ENCODE peak calls at places on chromosomes 13 and 19, in ten cellular contexts. Q, H, S, I, E, F, G, O, J and Y are unnamed samples.

GRCh38 chr13:98221234-98221633 is 44.2 kb upstream of the RNF113B start:
- DNase-seq in Q (no peak), H (no peak), S (no peak), I (no peak), E (no peak), F (no peak), G (no peak), O (no peak), J (no peak), Y (no peak)

GRCh38 chr13:114142640-114143490 is 10.4 kb upstream of the RASA3 start:
- DNase-seq in Q (peak), H (no peak), S (no peak), I (no peak), E (peak), F (peak), G (peak), O (peak), J (peak), Y (peak)

GRCh38 chr19:45526143-45526542 is 18.9 kb downstream of the VASP start:
- DNase-seq in Q (peak), H (no peak), S (peak), I (no peak), E (no peak), F (peak), G (no peak), O (no peak), J (no peak), Y (peak)

GRCh38 chr19:52524086-52524485 is 3.4 kb upstream of the ZNF808 start:
- DNase-seq in Q (no peak), H (no peak), S (no peak), I (no peak), E (no peak), F (no peak), G (no peak), O (no peak), J (no peak), Y (no peak)

GRCh38 chr19:14002571-14003278 is 3.4 kb downstream of the RFX1 start:
- DNase-seq in Q (no peak), H (no peak), S (no peak), I (no peak), E (no peak), F (no peak), G (peak), O (no peak), J (no peak), Y (peak)

GRCh38 chr19:13181747-13182388 is 31.7 kb downstream of the IER2 start:
- DNase-seq in Q (no peak), H (no peak), S (no peak), I (peak), E (no peak), F (peak), G (no peak), O (no peak), J (no peak), Y (no peak)

GRCh38 chr13:64278493-64278892 is 2862.8 kb upstream of the PCDH20 start:
- DNase-seq in Q (no peak), H (peak), S (peak), I (no peak), E (no peak), F (peak), G (no peak), O (no peak), J (peak), Y (no peak)

GRCh38 chr13:45367358-45367757 is 26.4 kb upstream of the TPT1 start:
- DNase-seq in Q (no peak), H (peak), S (peak), I (no peak), E (peak), F (peak), G (peak), O (peak), J (peak), Y (peak)

GRCh38 chr19:14135985-14136508 is 342 bp downstream of the ASF1B start:
- DNase-seq in Q (no peak), H (no peak), S (no peak), I (no peak), E (no peak), F (no peak), G (no peak), O (no peak), J (no peak), Y (no peak)

GRCh38 chr13:19864339-19865309 is 1.2 kb upstream of the ZMYM5 start:
- DNase-seq in Q (peak), H (peak), S (peak), I (peak), E (peak), F (peak), G (peak), O (peak), J (peak), Y (no peak)

GRCh38 chr19:1446713-1447564 is 3.0 kb upstream of the APC2 start:
- DNase-seq in Q (peak), H (no peak), S (no peak), I (no peak), E (no peak), F (no peak), G (peak), O (no peak), J (no peak), Y (no peak)